ENCODE peak calls at places on chromosomes 5 and 9, in five cellular contexts. V is activated CD4-positive, alpha-beta memory T cell treated with anti-CD3 and anti-CD28 coated beads for 36 hours; D is bronchial epithelial cell; G is psoas muscle; M is pancreas. B is an unnamed sample.

GRCh38 chr5:150598821-150599273 is 41.6 kb upstream of the SYNPO start:
- DNase-seq in V (no peak), D (peak; percentile 96), G (no peak), M (no peak), B (no peak)

GRCh38 chr9:129483467-129484324 is 137.2 kb downstream of the C9orf50 start:
- DNase-seq in V (peak; percentile 57), D (peak; percentile 79), G (peak; percentile 94), M (peak; percentile 79), B (peak; percentile 87)

GRCh38 chr5:103216137-103216536 is 42.4 kb upstream of the MACIR start:
- DNase-seq in V (no peak), D (no peak), G (no peak), M (no peak), B (no peak)

GRCh38 chr5:75009559-75010230 is 42.7 kb downstream of the GCNT4 start:
- DNase-seq in V (no peak), D (no peak), G (no peak), M (no peak), B (no peak)

GRCh38 chr9:36992501-36993316 is 41.4 kb downstream of the PAX5 start:
- DNase-seq in V (no peak), D (no peak), G (no peak), M (no peak), B (no peak)

GRCh38 chr9:15722888-15723287 is 170.0 kb downstream of the CCDC171 start:
- DNase-seq in V (no peak), D (no peak), G (no peak), M (no peak), B (no peak)

GRCh38 chr9:133509179-133510083 is 15.3 kb downstream of the MYMK start:
- DNase-seq in V (peak; percentile 16), D (peak; percentile 17), G (peak; percentile 29), M (peak; percentile 66), B (no peak)

GRCh38 chr9:38101423-38101822 is 32.4 kb upstream of the SHB start:
- DNase-seq in V (no peak), D (no peak), G (no peak), M (no peak), B (no peak)

GRCh38 chr5:66669086-66669861 is 73.1 kb downstream of the MAST4 start:
- DNase-seq in V (no peak), D (no peak), G (no peak), M (peak; percentile 14), B (peak; percentile 58)

GRCh38 chr9:90330215-90330614 is 312.4 kb downstream of the DIRAS2 start:
- DNase-seq in V (no peak), D (no peak), G (no peak), M (no peak), B (no peak)

GRCh38 chr5:115366223-115366622 is 69.8 kb upstream of the CCDC112 start:
- DNase-seq in V (no peak), D (peak; percentile 66), G (peak; percentile 59), M (no peak), B (no peak)

GRCh38 chr5:122062205-122062604 is 15.9 kb downstream of the LOX start:
- DNase-seq in V (no peak), D (peak; percentile 58), G (no peak), M (no peak), B (no peak)

GRCh38 chr5:115875447-115875846 is 33.7 kb downstream of the AP3S1 start:
- DNase-seq in V (no peak), D (no peak), G (no peak), M (no peak), B (no peak)

GRCh38 chr9:126584611-126585010 is 29.1 kb upstream of the LMX1B start:
- DNase-seq in V (no peak), D (no peak), G (no peak), M (no peak), B (no peak)

GRCh38 chr5:35031276-35031675 is 16.5 kb downstream of the AGXT2 start:
- DNase-seq in V (no peak), D (no peak), G (no peak), M (no peak), B (no peak)

GRCh38 chr9:133035669-133036068 is 4.9 kb downstream of the GTF3C5 start:
- DNase-seq in V (no peak), D (peak; percentile 44), G (no peak), M (no peak), B (no peak)

GRCh38 chr5:165228184-165228583 is 1722.8 kb downstream of the MAT2B start:
- DNase-seq in V (no peak), D (no peak), G (no peak), M (no peak), B (no peak)

GRCh38 chr9:116349684-116350083 is 196.1 kb downstream of the PAPPA start:
- DNase-seq in V (no peak), D (peak; percentile 72), G (no peak), M (no peak), B (no peak)

GRCh38 chr5:76305264-76305663 is 97.8 kb upstream of the IQGAP2 start:
- DNase-seq in V (no peak), D (peak; percentile 40), G (no peak), M (no peak), B (no peak)